ENCODE peak calls at places on chromosomes 7 and 10, in seven cellular contexts. H is PC-3, S is Karpas-422, O is fibroblast of lung, G is mammary epithelial cell, T is IMR-90, U is GM23338. V is an unnamed sample. For H4K20me1, the result is how much of the 10 kb centered on the place peaks cover.

GRCh38 chr7:107742678-107743566 is 1.0 kb upstream of the CBLL1 start:
- DNase-seq in T (no peak), O (no peak), G (no peak), S (no peak), H (no peak), U (peak), V (no peak)

GRCh38 chr10:13113544-13113943 is 13.6 kb downstream of the OPTN start:
- DNase-seq in T (no peak), U (no peak), H (no peak), G (no peak), O (no peak), S (no peak), V (no peak)

GRCh38 chr10:43963379-43963778 is 314.7 kb upstream of the ZNF32 start:
- DNase-seq in H (no peak), T (no peak), G (no peak), O (no peak), S (no peak), U (no peak), V (no peak)

GRCh38 chr10:116111483-116112095 is 161.4 kb downstream of the GFRA1 start:
- DNase-seq in S (no peak), G (no peak), O (no peak), U (peak), H (no peak), T (no peak), V (no peak)

GRCh38 chr10:13340626-13341370 is 7.3 kb downstream of the SEPHS1 start:
- DNase-seq in H (no peak), G (no peak), T (no peak), U (no peak), S (peak), O (no peak), V (no peak)

GRCh38 chr10:93462881-93463280 is 19.3 kb downstream of the MYOF start:
- DNase-seq in H (peak), U (no peak), S (no peak), G (peak), O (peak), T (peak), V (peak)

GRCh38 chr7:27145167-27145883 is 1.8 kb upstream of the HOXA5 start:
- DNase-seq in T (no peak), H (no peak), S (no peak), G (peak), O (no peak), U (peak), V (no peak)

GRCh38 chr7:27210441-27211083 is 10.7 kb upstream of the HOXA13 start:
- DNase-seq in S (peak), O (peak), H (peak), T (peak), U (peak), G (peak), V (no peak)

GRCh38 chr10:5461914-5462840 is 37.2 kb downstream of the CALML5 start:
- DNase-seq in H (no peak), G (peak), S (no peak), T (peak), U (peak), O (peak), V (peak)

GRCh38 chr7:102253973-102254370 is 32.7 kb upstream of the SH2B2 start:
- DNase-seq in T (no peak), H (no peak), O (no peak), U (no peak), G (no peak), S (no peak), V (no peak)

GRCh38 chr10:75111367-75111905 is at the start of gene SAMD8:
- DNase-seq in G (peak), O (peak), S (peak), U (peak), T (peak), H (peak), V (peak)

DNA sequence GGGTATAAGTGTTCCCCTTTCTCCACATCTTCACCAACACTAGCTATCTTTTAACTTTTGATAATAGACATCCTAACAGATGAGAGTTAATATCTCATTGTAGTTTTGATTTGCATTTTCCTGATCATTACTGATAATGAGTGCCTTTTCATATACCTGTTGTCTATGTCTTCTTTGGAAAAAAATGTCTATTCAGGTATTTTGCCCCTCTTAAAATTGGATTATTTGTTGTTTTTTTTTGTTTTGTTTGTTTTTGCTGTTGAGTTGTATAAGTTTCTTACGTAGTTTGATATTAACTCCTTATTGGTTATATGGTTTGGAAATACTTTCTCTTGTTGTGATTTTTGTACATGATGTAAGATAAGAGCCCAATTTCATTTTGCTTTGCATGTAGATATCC is 214.7 kb downstream of the MALRD1 start:
- DNase-seq in G (no peak), T (no peak), O (no peak), H (no peak), S (no peak), U (no peak), V (no peak)
- H4K20me1 ChIP-seq in G (under half), T (under half), O (under half), H (under half), S (under half), U (under half), V (under half)

GRCh38 chr7:44081266-44081748 is 1.0 kb downstream of the POLM start:
- DNase-seq in O (no peak), U (no peak), G (no peak), S (peak), T (no peak), H (no peak), V (no peak)

GRCh38 chr7:44078521-44078920 is 3.8 kb downstream of the POLM start:
- DNase-seq in O (no peak), U (no peak), H (no peak), S (no peak), G (no peak), T (no peak), V (no peak)

GRCh38 chr7:44080686-44081265 is 1.6 kb downstream of the POLM start:
- DNase-seq in T (no peak), G (no peak), S (no peak), U (no peak), O (no peak), H (no peak), V (no peak)

GRCh38 chr7:44079221-44080021 is 2.9 kb downstream of the POLM start:
- DNase-seq in H (no peak), T (no peak), U (no peak), G (no peak), S (no peak), O (no peak), V (no peak)

DNA sequence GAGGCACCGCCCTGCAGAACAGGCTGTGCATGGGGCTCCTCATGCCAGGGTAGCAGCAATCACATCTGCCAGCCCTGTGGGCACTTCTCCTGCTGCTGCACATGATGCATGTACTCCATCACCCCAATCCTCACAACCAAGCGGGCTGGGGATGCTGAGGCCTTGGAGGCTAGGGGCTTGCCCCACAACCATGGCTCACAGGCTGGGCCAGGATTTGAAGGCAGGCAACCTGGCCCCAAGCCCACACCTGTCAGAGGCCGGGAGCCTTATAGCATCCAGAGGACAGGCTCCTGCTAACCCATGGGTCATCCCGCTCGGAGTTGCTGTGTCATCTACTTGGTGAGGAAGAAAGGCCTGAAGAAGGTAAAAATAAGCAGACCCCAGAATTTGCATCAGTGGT is 2.2 kb downstream of the POLM start:
- DNase-seq in H (no peak), S (no peak), G (no peak), O (no peak), U (no peak), T (no peak), V (no peak)
- H3K27ac ChIP-seq in H (no peak), S (peak), G (no peak), O (no peak), U (no peak), T (no peak), V (no peak)

GRCh38 chr10:78957471-78958039 is 111.2 kb upstream of the ZMIZ1 start:
- DNase-seq in U (no peak), O (peak), G (peak), H (peak), S (no peak), T (peak), V (no peak)

GRCh38 chr10:78961760-78962159 is 107.0 kb upstream of the ZMIZ1 start:
- DNase-seq in G (no peak), U (no peak), S (no peak), T (no peak), O (no peak), H (no peak), V (no peak)

GRCh38 chr10:78960316-78960800 is 108.4 kb upstream of the ZMIZ1 start:
- DNase-seq in U (no peak), S (no peak), T (peak), H (peak), G (peak), O (peak), V (peak)

GRCh38 chr10:78959901-78960300 is 108.9 kb upstream of the ZMIZ1 start:
- DNase-seq in H (no peak), U (no peak), G (no peak), S (no peak), T (peak), O (peak), V (peak)

GRCh38 chr10:78959217-78959616 is 109.5 kb upstream of the ZMIZ1 start:
- DNase-seq in S (no peak), U (no peak), G (no peak), T (no peak), H (no peak), O (no peak), V (no peak)
- H4K20me1 ChIP-seq in S (under half), U (under half), G (under half), T (under half), H (under half), O (under half), V (under half)

GRCh38 chr7:116800594-116800993 is 61.8 kb upstream of the CAPZA2 start:
- DNase-seq in H (no peak), G (peak), T (no peak), U (no peak), S (no peak), O (no peak), V (no peak)

GRCh38 chr7:116799912-116800311 is 62.5 kb upstream of the CAPZA2 start:
- DNase-seq in T (peak), O (no peak), G (no peak), S (no peak), U (no peak), H (no peak), V (no peak)

GRCh38 chr7:116802144-116802747 is 60.1 kb upstream of the CAPZA2 start:
- DNase-seq in U (no peak), O (peak), H (no peak), S (no peak), G (no peak), T (peak), V (peak)

GRCh38 chr7:116802784-116803183 is 59.6 kb upstream of the CAPZA2 start:
- DNase-seq in G (peak), O (peak), T (peak), S (peak), H (peak), U (peak), V (peak)

DNA sequence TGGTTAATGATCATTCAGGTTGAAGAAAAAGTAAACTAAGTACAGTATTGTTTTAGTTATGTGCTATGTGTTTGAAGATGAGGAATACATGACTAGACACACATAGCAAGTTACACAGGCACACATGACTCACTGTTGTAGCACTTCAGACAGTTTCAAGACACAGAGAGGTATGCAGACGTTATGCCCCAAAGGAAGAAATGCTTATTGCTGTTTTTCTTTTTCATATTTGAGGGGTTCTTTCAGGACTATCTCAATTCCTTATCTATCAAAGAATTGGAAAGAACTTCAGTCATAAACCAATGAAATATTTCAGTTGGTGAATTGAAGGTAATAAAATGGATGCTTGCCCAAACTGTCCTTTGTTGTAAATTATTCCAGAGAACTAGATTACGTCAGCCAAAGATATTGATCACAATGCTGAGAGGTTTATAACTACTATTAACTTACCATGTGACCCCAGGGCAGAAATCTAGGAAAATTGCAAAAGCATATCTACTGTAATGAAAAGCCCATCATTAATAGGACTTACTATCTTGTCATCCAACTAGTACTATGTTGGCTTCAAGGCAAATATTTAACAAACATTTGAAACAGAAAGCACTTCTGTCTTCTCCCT is 61.2 kb upstream of the CAPZA2 start:
- DNase-seq in U (no peak), T (peak), H (peak), G (peak), S (no peak), O (peak), V (peak)
- H3K27ac ChIP-seq in U (no peak), T (no peak), H (peak), G (peak), S (no peak), O (no peak), V (peak)

GRCh38 chr10:132630156-132630555 is 92.6 kb downstream of the INPP5A start:
- DNase-seq in T (no peak), O (no peak), S (no peak), H (no peak), U (no peak), G (no peak), V (no peak)
- H4K20me1 ChIP-seq in T (under half), O (under half), S (under half), H (under half), U (under half), G (under half), V (half or more)

DNA sequence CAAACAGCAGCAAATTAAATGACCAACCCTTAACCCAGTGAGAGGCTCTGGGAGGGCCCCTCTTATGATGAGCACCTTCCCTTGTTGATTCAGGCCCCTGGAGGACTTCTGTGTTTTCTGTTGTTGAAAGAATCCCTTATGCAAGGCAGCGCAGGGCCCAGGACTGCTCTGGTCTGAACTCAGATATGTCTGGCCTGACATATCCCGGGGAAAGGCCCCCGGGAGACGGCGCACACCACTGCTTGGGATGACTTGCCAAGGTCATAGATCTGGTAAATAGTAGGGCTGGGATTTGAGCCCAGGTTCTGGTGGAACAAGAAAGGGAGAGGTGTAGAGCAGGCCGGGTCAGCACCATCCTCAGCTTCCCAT is 124.0 kb downstream of the AOAH start:
- DNase-seq in O (no peak), S (no peak), T (no peak), G (no peak), U (no peak), H (no peak), V (no peak)
- H3K27ac ChIP-seq in O (no peak), S (no peak), T (no peak), G (no peak), U (no peak), H (peak), V (no peak)

GRCh38 chr7:133070562-133070961 is 11.3 kb downstream of the CHCHD3 start:
- DNase-seq in O (peak), T (no peak), U (peak), H (no peak), S (no peak), G (peak), V (no peak)
- H4K20me1 ChIP-seq in O (under half), T (under half), U (under half), H (under half), S (under half), G (under half), V (half or more)

DNA sequence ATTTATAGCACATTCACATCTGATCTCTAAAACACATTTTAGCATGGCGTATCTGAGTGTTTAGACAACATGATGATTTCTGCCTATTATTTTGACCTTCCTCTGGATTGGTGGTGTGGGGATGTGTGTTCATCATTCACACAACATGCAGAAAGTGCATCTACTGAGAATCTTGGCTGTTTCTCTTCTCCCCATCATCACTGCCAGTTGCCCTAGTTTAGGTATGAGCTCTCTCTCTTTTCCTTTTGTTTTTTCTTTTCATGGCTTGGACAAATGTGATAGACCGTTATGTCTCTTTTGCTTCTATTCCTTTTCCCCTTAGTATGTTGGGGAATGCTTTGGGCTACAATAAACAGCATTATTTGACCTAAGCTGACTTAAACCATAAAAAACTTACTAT is 239.2 kb upstream of the FZD8 start:
- DNase-seq in T (no peak), U (no peak), O (no peak), H (no peak), S (no peak), G (no peak), V (no peak)
- H3K27ac ChIP-seq in T (no peak), U (no peak), O (no peak), H (no peak), S (no peak), G (no peak), V (no peak)

GRCh38 chr10:123135415-123136141 is at the start of gene HMX3:
- DNase-seq in S (no peak), U (peak), G (peak), H (no peak), O (no peak), T (peak), V (no peak)

GRCh38 chr10:123134915-123135414 is 805 bp upstream of the HMX3 start:
- DNase-seq in G (no peak), T (no peak), U (peak), O (no peak), H (no peak), S (no peak), V (no peak)

GRCh38 chr10:123136221-123136805 is 543 bp downstream of the HMX3 start:
- DNase-seq in S (no peak), T (no peak), O (no peak), H (no peak), G (no peak), U (peak), V (no peak)

GRCh38 chr10:123139165-123139520 is 3.4 kb downstream of the HMX3 start:
- DNase-seq in S (no peak), U (no peak), G (no peak), H (no peak), O (no peak), T (no peak), V (no peak)

DNA sequence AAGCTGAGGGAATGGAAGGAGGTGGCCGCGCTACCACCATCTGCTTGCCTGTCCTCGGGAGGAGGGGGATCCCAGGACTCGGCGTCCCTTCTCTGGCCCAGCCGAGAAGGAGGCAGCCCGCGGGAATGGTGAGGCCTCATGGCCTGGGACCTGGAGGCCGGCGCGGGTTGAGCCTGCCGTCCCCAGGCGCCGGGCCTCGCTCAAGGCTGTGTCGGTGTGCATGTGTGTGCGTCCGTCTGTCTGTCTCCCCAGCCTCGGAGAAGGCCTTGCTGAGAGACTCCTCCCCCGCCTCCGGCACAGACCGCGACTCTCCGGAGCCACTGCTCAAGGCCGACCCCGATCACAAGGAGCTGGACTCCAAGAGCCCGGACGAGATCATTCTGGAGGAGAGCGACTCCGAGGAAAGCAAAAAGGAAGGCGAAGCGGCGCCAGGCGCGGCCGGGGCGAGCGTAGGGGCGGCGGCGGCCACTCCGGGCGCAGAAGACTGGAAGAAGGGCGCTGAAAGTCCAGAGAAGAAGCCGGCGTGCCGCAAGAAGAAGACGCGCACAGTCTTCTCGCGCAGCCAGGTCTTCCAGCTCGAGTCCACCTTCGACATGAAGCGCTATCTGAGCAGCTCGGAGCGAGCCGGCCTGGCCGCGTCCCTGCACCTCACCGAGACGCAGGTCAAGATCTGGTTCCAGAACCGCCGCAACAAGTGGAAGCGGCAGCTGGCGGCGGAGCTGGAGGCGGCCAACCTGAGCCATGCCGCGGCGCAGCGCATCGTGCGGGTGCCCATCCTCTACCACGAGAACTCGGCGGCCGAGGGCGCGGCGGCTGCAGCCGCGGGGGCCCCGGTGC is 1.3 kb downstream of the HMX3 start:
- DNase-seq in O (peak), S (no peak), U (peak), H (no peak), G (peak), T (no peak), V (no peak)
- H4K20me1 ChIP-seq in O (under half), S (under half), U (under half), H (under half), G (under half), T (under half), V (under half)

V was measured in astrocyte.